ENCODE peak calls at places on chromosome X, in four cellular contexts. F is nephron progenitor cell, R is EH, N is GM12865. J is an unnamed sample.

GRCh38 chrX:154370882-154371770 is 3.3 kb downstream of the FLNA start:
- DNase-seq in F (peak; percentile 88), R (peak; percentile 93), N (peak; percentile 95), J (peak; percentile 82)

GRCh38 chrX:68832101-68832416 is 3.2 kb downstream of the EFNB1 start:
- DNase-seq in R (peak; percentile 78), F (no peak), N (peak; percentile 64), J (no peak)

GRCh38 chrX:38999099-38999498 is 197.8 kb downstream of the MID1IP1 start:
- DNase-seq in N (no peak), R (no peak), F (no peak), J (no peak)

GRCh38 chrX:11341274-11342256 is 48.4 kb downstream of the AMELX start:
- DNase-seq in N (peak; percentile 20), F (no peak), R (peak; percentile 84), J (peak; percentile 34)

GRCh38 chrX:155577682-155578081 is 35.1 kb downstream of the TMLHE start:
- DNase-seq in R (no peak), N (peak; percentile 0), F (no peak), J (no peak)

GRCh38 chrX:116281106-116281505 is 110.6 kb downstream of the AGTR2 start:
- DNase-seq in F (no peak), N (no peak), R (no peak), J (no peak)

GRCh38 chrX:55488559-55489314 is 911 bp downstream of the USP51 start:
- DNase-seq in R (peak; percentile 67), F (peak; percentile 67), N (peak; percentile 60), J (peak; percentile 33)

GRCh38 chrX:55120767-55121358 is 32.0 kb downstream of the PAGE2 start:
- DNase-seq in F (no peak), R (no peak), N (no peak), J (peak; percentile 63)

GRCh38 chrX:56733459-56734046 is 4.5 kb downstream of the NBDY start:
- DNase-seq in R (peak; percentile 48), F (peak; percentile 39), N (peak; percentile 49), J (no peak)

GRCh38 chrX:65034292-65034640 is 58.0 kb upstream of the ZC4H2 start:
- DNase-seq in R (no peak), N (peak; percentile 1), F (no peak), J (no peak)